ENCODE peak calls at places on chromosomes 11 and 22, in eight cellular contexts. One of them, this sample, is unnamed.
A peak's percentile ranks its signal among the peaks of the same experiment; 100 is the strongest.

GRCh38 chr11:69321877-69322350 is 28.0 kb downstream of the MYEOV start:
- DNase-seq in cardiac muscle cell: peak; percentile 68
- DNase-seq in CD8-positive, alpha-beta memory T cell: no peak
- DNase-seq in GM23338: no peak
- DNase-seq in tibial artery: peak; percentile 72
- DNase-seq in mesenchymal stem cell: peak; percentile 95
- DNase-seq in psoas muscle: no peak
- DNase-seq in aorta: no peak
- DNase-seq in this sample: peak; percentile 33

GRCh38 chr11:94563176-94563847 is 3.9 kb upstream of the PIWIL4 start:
- DNase-seq in cardiac muscle cell: peak; percentile 75
- DNase-seq in CD8-positive, alpha-beta memory T cell: no peak
- DNase-seq in GM23338: peak; percentile 39
- DNase-seq in tibial artery: no peak
- DNase-seq in mesenchymal stem cell: peak; percentile 67
- DNase-seq in psoas muscle: no peak
- DNase-seq in aorta: no peak
- DNase-seq in this sample: no peak

GRCh38 chr11:133029096-133029495 is 503.2 kb downstream of the OPCML start:
- DNase-seq in cardiac muscle cell: no peak
- DNase-seq in CD8-positive, alpha-beta memory T cell: no peak
- DNase-seq in GM23338: peak; percentile 30
- DNase-seq in tibial artery: no peak
- DNase-seq in mesenchymal stem cell: no peak
- DNase-seq in psoas muscle: no peak
- DNase-seq in aorta: no peak
- DNase-seq in this sample: no peak

GRCh38 chr11:125071408-125071807 is 8.3 kb downstream of the SLC37A2 start:
- DNase-seq in cardiac muscle cell: no peak
- DNase-seq in CD8-positive, alpha-beta memory T cell: no peak
- DNase-seq in GM23338: no peak
- DNase-seq in tibial artery: no peak
- DNase-seq in mesenchymal stem cell: no peak
- DNase-seq in psoas muscle: no peak
- DNase-seq in aorta: no peak
- DNase-seq in this sample: peak; percentile 58

GRCh38 chr11:86627776-86628455 is 44.5 kb downstream of the ME3 start:
- DNase-seq in cardiac muscle cell: no peak
- DNase-seq in CD8-positive, alpha-beta memory T cell: no peak
- DNase-seq in GM23338: no peak
- DNase-seq in tibial artery: peak; percentile 86
- DNase-seq in mesenchymal stem cell: no peak
- DNase-seq in psoas muscle: peak; percentile 25
- DNase-seq in aorta: peak; percentile 86
- DNase-seq in this sample: no peak

GRCh38 chr11:50187220-50187619 is 154.5 kb downstream of the OR4C45 start:
- DNase-seq in cardiac muscle cell: no peak
- DNase-seq in CD8-positive, alpha-beta memory T cell: no peak
- DNase-seq in GM23338: no peak
- DNase-seq in tibial artery: no peak
- DNase-seq in mesenchymal stem cell: no peak
- DNase-seq in psoas muscle: no peak
- DNase-seq in aorta: no peak
- DNase-seq in this sample: peak; percentile 23

GRCh38 chr22:42358643-42359558 is 73.3 kb downstream of the NFAM1 start:
- DNase-seq in cardiac muscle cell: no peak
- DNase-seq in CD8-positive, alpha-beta memory T cell: no peak
- DNase-seq in GM23338: no peak
- DNase-seq in tibial artery: no peak
- DNase-seq in mesenchymal stem cell: no peak
- DNase-seq in psoas muscle: no peak
- DNase-seq in aorta: no peak
- DNase-seq in this sample: no peak

GRCh38 chr11:69510471-69511357 is 29.3 kb downstream of the LINC01488 start:
- DNase-seq in cardiac muscle cell: peak; percentile 21
- DNase-seq in CD8-positive, alpha-beta memory T cell: no peak
- DNase-seq in GM23338: no peak
- DNase-seq in tibial artery: no peak
- DNase-seq in mesenchymal stem cell: peak; percentile 38
- DNase-seq in psoas muscle: no peak
- DNase-seq in aorta: peak; percentile 69
- DNase-seq in this sample: no peak

GRCh38 chr22:19932367-19933206 is 9.0 kb upstream of the COMT start:
- DNase-seq in cardiac muscle cell: no peak
- DNase-seq in CD8-positive, alpha-beta memory T cell: no peak
- DNase-seq in GM23338: no peak
- DNase-seq in tibial artery: no peak
- DNase-seq in mesenchymal stem cell: no peak
- DNase-seq in psoas muscle: no peak
- DNase-seq in aorta: peak; percentile 67
- DNase-seq in this sample: no peak

GRCh38 chr11:77171885-77172665 is 44.0 kb downstream of the MYO7A start:
- DNase-seq in cardiac muscle cell: no peak
- DNase-seq in CD8-positive, alpha-beta memory T cell: no peak
- DNase-seq in GM23338: peak; percentile 88
- DNase-seq in tibial artery: no peak
- DNase-seq in mesenchymal stem cell: no peak
- DNase-seq in psoas muscle: no peak
- DNase-seq in aorta: no peak
- DNase-seq in this sample: no peak

GRCh38 chr11:72497731-72498130 is 63.4 kb upstream of the CLPB start:
- DNase-seq in cardiac muscle cell: no peak
- DNase-seq in CD8-positive, alpha-beta memory T cell: no peak
- DNase-seq in GM23338: no peak
- DNase-seq in tibial artery: no peak
- DNase-seq in mesenchymal stem cell: no peak
- DNase-seq in psoas muscle: no peak
- DNase-seq in aorta: no peak
- DNase-seq in this sample: peak; percentile 84

GRCh38 chr11:34266987-34267386 is 90.8 kb downstream of the ABTB2 start:
- DNase-seq in cardiac muscle cell: peak; percentile 48
- DNase-seq in CD8-positive, alpha-beta memory T cell: no peak
- DNase-seq in GM23338: no peak
- DNase-seq in tibial artery: no peak
- DNase-seq in mesenchymal stem cell: no peak
- DNase-seq in psoas muscle: no peak
- DNase-seq in aorta: peak; percentile 81
- DNase-seq in this sample: no peak

GRCh38 chr11:123052884-123053721 is 8.8 kb downstream of the HSPA8 start:
- DNase-seq in cardiac muscle cell: no peak
- DNase-seq in CD8-positive, alpha-beta memory T cell: no peak
- DNase-seq in GM23338: no peak
- DNase-seq in tibial artery: no peak
- DNase-seq in mesenchymal stem cell: no peak
- DNase-seq in psoas muscle: no peak
- DNase-seq in aorta: no peak
- DNase-seq in this sample: no peak

GRCh38 chr11:123055132-123055924 is 6.6 kb downstream of the HSPA8 start:
- DNase-seq in cardiac muscle cell: no peak
- DNase-seq in CD8-positive, alpha-beta memory T cell: no peak
- DNase-seq in GM23338: no peak
- DNase-seq in tibial artery: no peak
- DNase-seq in mesenchymal stem cell: no peak
- DNase-seq in psoas muscle: no peak
- DNase-seq in aorta: no peak
- DNase-seq in this sample: no peak

GRCh38 chr11:123056835-123057491 is 5.0 kb downstream of the HSPA8 start:
- DNase-seq in cardiac muscle cell: no peak
- DNase-seq in CD8-positive, alpha-beta memory T cell: no peak
- DNase-seq in GM23338: no peak
- DNase-seq in tibial artery: no peak
- DNase-seq in mesenchymal stem cell: no peak
- DNase-seq in psoas muscle: no peak
- DNase-seq in aorta: no peak
- DNase-seq in this sample: no peak

GRCh38 chr11:123057604-123058305 is 4.2 kb downstream of the HSPA8 start:
- DNase-seq in cardiac muscle cell: no peak
- DNase-seq in CD8-positive, alpha-beta memory T cell: no peak
- DNase-seq in GM23338: no peak
- DNase-seq in tibial artery: no peak
- DNase-seq in mesenchymal stem cell: no peak
- DNase-seq in psoas muscle: no peak
- DNase-seq in aorta: no peak
- DNase-seq in this sample: no peak

DNA sequence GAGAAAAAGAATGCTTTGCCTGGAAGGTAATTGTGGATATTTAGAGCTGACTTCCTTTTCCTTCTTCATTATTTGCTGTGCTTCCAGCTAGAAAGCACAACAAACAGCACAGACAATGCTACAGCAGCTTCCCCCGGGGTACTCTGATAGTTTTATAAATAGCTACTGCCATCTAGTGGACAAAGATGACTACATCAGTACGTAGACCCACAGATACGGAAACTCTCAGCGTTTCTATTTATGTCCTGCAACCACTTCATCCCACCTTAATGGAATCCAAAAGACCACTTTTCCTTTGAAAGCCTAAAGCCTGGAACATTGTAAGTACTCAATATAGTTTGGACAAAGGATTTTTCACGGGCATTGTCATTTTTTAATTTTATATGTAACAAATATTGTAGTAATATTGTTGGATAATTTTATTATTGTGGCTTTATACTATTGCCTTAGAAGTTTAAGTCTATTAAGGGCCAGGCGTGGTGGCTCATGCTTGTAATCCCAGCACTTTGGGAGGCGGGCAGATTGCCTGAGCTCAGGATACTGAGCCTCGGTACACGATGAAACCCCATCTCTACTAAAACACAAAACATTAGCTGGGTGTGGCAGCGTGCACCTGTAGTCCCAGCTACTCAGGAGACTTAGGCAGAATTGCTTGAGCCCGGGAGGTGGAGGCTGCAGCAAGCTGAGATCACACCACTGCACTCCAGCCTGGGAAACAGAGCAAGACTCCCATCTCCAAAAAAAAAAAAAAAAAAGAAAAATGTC is 7.5 kb downstream of the HSPA8 start:
- DNase-seq in cardiac muscle cell: peak; percentile 82
- DNase-seq in CD8-positive, alpha-beta memory T cell: no peak
- DNase-seq in GM23338: peak; percentile 95
- DNase-seq in tibial artery: no peak
- DNase-seq in mesenchymal stem cell: peak; percentile 79
- DNase-seq in psoas muscle: no peak
- DNase-seq in aorta: no peak
- DNase-seq in this sample: peak; percentile 21
- H3K4me1 ChIP-seq in cardiac muscle cell: peaks cover 18% of the 10 kb centered on the region
- H3K4me1 ChIP-seq in CD8-positive, alpha-beta memory T cell: peaks cover 52% of the 10 kb centered on the region
- H3K4me1 ChIP-seq in GM23338: peaks cover 10% of the 10 kb centered on the region
- H3K4me1 ChIP-seq in tibial artery: no peaks in the 10 kb centered on the region
- H3K4me1 ChIP-seq in mesenchymal stem cell: peaks cover 3% of the 10 kb centered on the region
- H3K4me1 ChIP-seq in psoas muscle: peaks cover 39% of the 10 kb centered on the region
- H3K4me1 ChIP-seq in aorta: no peaks in the 10 kb centered on the region
- H3K4me1 ChIP-seq in this sample: peaks cover 5% of the 10 kb centered on the region

DNA sequence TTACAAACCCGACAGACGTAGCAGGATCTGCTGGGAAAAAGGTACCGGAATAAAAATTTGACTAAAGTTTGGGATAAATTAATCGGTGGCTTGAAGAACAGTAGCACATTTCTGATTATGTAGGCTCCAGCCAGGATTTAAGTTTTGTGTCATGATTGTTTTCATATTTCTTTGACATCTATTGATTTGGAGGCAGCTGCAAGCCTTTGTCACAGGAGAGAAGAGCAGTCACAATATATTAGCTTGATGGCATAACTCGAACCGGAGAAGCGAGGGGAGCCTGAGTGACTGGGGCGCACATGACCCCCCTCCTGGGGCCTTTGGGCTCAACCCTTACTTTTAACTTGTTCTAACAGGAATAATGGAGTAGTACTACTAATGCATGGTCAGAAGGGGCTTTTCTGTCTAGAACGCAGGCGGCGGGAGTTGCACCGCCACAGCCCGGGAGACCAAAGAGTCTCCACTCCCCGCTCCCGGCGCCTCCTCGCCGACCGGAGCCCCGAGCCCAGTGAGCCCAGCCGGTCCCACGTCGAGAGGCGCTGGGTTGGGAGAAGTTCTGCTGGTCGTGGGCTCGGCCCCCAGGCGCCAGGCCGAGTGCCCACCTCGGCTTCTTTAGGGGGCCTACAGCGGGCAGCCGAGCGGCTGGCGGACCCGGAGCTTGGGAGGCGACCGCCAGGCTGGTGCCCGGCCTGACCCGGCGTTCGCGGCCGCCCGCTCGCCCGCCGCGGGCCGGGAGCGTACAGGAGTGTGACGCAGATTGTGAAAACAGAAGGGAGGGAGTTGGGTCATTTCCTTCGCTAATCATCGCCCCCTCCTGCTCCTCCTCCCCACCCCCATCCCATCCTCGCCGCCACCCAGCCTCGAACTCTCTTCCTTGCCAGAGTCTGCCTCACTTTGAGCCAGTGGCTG is 15.7 kb upstream of the PAX6 start:
- DNase-seq in cardiac muscle cell: no peak
- DNase-seq in CD8-positive, alpha-beta memory T cell: no peak
- DNase-seq in GM23338: peak; percentile 66
- DNase-seq in tibial artery: no peak
- DNase-seq in mesenchymal stem cell: no peak
- DNase-seq in psoas muscle: no peak
- DNase-seq in aorta: no peak
- DNase-seq in this sample: no peak
- H3K27me3 ChIP-seq in cardiac muscle cell: peaks cover 100% of the 10 kb centered on the region
- H3K27me3 ChIP-seq in CD8-positive, alpha-beta memory T cell: peaks cover 50% of the 10 kb centered on the region
- H3K27me3 ChIP-seq in GM23338: peaks cover 85% of the 10 kb centered on the region
- H3K27me3 ChIP-seq in tibial artery: peaks cover 4% of the 10 kb centered on the region
- H3K27me3 ChIP-seq in mesenchymal stem cell: peaks cover 96% of the 10 kb centered on the region
- H3K27me3 ChIP-seq in psoas muscle: peaks cover 99% of the 10 kb centered on the region
- H3K27me3 ChIP-seq in aorta: no peaks in the 10 kb centered on the region
- H3K27me3 ChIP-seq in this sample: no peaks in the 10 kb centered on the region

DNA sequence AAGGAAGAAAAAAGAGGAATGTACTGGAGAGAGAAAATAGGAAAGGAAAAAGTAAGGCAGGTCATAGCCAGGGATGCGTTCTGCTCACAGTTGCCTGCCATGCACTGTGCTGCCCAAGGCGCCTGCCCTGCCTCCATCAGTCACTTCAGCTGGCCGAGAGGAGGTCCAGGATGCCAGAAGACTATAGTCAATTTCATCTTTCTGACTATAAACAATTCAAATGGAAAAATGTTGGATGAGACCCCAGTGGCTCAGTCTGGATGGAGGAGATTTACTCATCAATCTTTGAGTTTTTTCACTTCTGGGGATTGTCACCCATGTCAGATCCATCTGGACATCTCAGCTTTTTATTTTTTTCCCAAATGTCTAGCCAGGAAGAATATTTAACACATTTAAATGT is 36.7 kb upstream of the CLMP start:
- DNase-seq in cardiac muscle cell: no peak
- DNase-seq in CD8-positive, alpha-beta memory T cell: no peak
- DNase-seq in GM23338: no peak
- DNase-seq in tibial artery: no peak
- DNase-seq in mesenchymal stem cell: no peak
- DNase-seq in psoas muscle: no peak
- DNase-seq in aorta: no peak
- DNase-seq in this sample: no peak
- H3K4me1 ChIP-seq in cardiac muscle cell: peaks cover 18% of the 10 kb centered on the region
- H3K4me1 ChIP-seq in CD8-positive, alpha-beta memory T cell: peaks cover 16% of the 10 kb centered on the region
- H3K4me1 ChIP-seq in GM23338: peaks cover 20% of the 10 kb centered on the region
- H3K4me1 ChIP-seq in tibial artery: no peaks in the 10 kb centered on the region
- H3K4me1 ChIP-seq in mesenchymal stem cell: peaks cover 2% of the 10 kb centered on the region
- H3K4me1 ChIP-seq in psoas muscle: no peaks in the 10 kb centered on the region
- H3K4me1 ChIP-seq in aorta: no peaks in the 10 kb centered on the region
- H3K4me1 ChIP-seq in this sample: no peaks in the 10 kb centered on the region

DNA sequence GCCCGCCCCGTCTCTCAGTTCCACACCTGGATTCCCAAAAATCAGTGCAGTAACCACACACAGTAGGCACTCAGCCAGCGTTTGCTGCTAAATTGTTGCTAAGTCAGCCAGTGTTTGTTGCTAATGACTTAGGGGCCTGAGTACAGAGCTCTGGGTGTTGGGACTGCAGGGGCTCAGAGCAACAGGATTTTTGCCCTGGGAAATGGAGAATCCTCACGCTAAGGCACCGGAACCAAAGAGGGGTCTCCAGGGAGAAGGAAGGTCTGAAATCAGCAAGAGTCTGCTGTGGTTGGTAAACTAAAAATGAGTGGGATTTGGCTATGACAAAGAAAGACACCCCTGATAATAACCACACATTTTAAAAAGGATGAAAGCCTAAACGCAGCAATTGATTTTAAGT is 22.7 kb upstream of the ALX4 start:
- DNase-seq in cardiac muscle cell: no peak
- DNase-seq in CD8-positive, alpha-beta memory T cell: no peak
- DNase-seq in GM23338: no peak
- DNase-seq in tibial artery: no peak
- DNase-seq in mesenchymal stem cell: no peak
- DNase-seq in psoas muscle: no peak
- DNase-seq in aorta: no peak
- DNase-seq in this sample: peak; percentile 78
- H3K27me3 ChIP-seq in cardiac muscle cell: peaks cover 100% of the 10 kb centered on the region
- H3K27me3 ChIP-seq in CD8-positive, alpha-beta memory T cell: no peaks in the 10 kb centered on the region
- H3K27me3 ChIP-seq in GM23338: peaks cover 89% of the 10 kb centered on the region
- H3K27me3 ChIP-seq in tibial artery: no peaks in the 10 kb centered on the region
- H3K27me3 ChIP-seq in mesenchymal stem cell: peaks cover 95% of the 10 kb centered on the region
- H3K27me3 ChIP-seq in psoas muscle: peaks cover 74% of the 10 kb centered on the region
- H3K27me3 ChIP-seq in aorta: no peaks in the 10 kb centered on the region
- H3K27me3 ChIP-seq in this sample: no peaks in the 10 kb centered on the region

This sample was measured in SJCRH30.